ENCODE peak calls at places on chromosomes 2 and 18, in nine cellular contexts. K, L, W, N, Z, O, D, R and J are unnamed samples.

GRCh38 chr2:197125000-197125399 is 185.6 kb downstream of the ANKRD44 start:
- DNase-seq in K (no peak), L (no peak), W (no peak), N (no peak), Z (no peak), O (peak; percentile 70), D (no peak), R (no peak), J (peak; percentile 10)

GRCh38 chr2:73894877-73895276 is 2.1 kb downstream of the ACTG2 start:
- DNase-seq in K (no peak), L (no peak), W (no peak), N (no peak), Z (no peak), O (no peak), D (no peak), R (no peak), J (no peak)

GRCh38 chr18:63980896-63981454 is 11.1 kb downstream of the SERPINB8 start:
- DNase-seq in K (no peak), L (no peak), W (no peak), N (no peak), Z (no peak), O (no peak), D (no peak), R (no peak), J (no peak)

GRCh38 chr18:76791642-76792041 is 30.7 kb upstream of the ZNF236 start:
- DNase-seq in K (no peak), L (peak; percentile 9), W (no peak), N (no peak), Z (no peak), O (no peak), D (no peak), R (no peak), J (no peak)

GRCh38 chr18:27713037-27713726 is 463.7 kb downstream of the CDH2 start:
- DNase-seq in K (no peak), L (no peak), W (no peak), N (no peak), Z (no peak), O (no peak), D (no peak), R (no peak), J (no peak)

GRCh38 chr2:45860136-45861106 is 208.9 kb downstream of the PRKCE start:
- DNase-seq in K (no peak), L (no peak), W (no peak), N (peak; percentile 61), Z (peak; percentile 65), O (no peak), D (peak; percentile 39), R (peak; percentile 52), J (peak; percentile 55)

GRCh38 chr18:4831791-4832375 is 365.2 kb downstream of the AKAIN1 start:
- DNase-seq in K (no peak), L (no peak), W (no peak), N (no peak), Z (no peak), O (no peak), D (no peak), R (no peak), J (no peak)

GRCh38 chr18:25282922-25283703 is 68.9 kb downstream of the ZNF521 start:
- DNase-seq in K (no peak), L (no peak), W (no peak), N (no peak), Z (no peak), O (no peak), D (no peak), R (no peak), J (no peak)

GRCh38 chr2:240594511-240595380 is 8.2 kb downstream of the CAPN10 start:
- DNase-seq in K (no peak), L (no peak), W (no peak), N (no peak), Z (no peak), O (no peak), D (peak; percentile 8), R (no peak), J (no peak)

GRCh38 chr2:112019510-112019909 is 35.6 kb upstream of the TMEM87B start:
- DNase-seq in K (no peak), L (no peak), W (no peak), N (no peak), Z (no peak), O (no peak), D (no peak), R (no peak), J (no peak)

GRCh38 chr2:119376810-119377209 is 10.0 kb downstream of the DBI start:
- DNase-seq in K (no peak), L (no peak), W (no peak), N (no peak), Z (no peak), O (no peak), D (no peak), R (no peak), J (no peak)

GRCh38 chr2:171855401-171855800 is 38.6 kb downstream of the SLC25A12 start:
- DNase-seq in K (no peak), L (no peak), W (no peak), N (peak; percentile 31), Z (peak; percentile 84), O (no peak), D (no peak), R (no peak), J (no peak)

DNA sequence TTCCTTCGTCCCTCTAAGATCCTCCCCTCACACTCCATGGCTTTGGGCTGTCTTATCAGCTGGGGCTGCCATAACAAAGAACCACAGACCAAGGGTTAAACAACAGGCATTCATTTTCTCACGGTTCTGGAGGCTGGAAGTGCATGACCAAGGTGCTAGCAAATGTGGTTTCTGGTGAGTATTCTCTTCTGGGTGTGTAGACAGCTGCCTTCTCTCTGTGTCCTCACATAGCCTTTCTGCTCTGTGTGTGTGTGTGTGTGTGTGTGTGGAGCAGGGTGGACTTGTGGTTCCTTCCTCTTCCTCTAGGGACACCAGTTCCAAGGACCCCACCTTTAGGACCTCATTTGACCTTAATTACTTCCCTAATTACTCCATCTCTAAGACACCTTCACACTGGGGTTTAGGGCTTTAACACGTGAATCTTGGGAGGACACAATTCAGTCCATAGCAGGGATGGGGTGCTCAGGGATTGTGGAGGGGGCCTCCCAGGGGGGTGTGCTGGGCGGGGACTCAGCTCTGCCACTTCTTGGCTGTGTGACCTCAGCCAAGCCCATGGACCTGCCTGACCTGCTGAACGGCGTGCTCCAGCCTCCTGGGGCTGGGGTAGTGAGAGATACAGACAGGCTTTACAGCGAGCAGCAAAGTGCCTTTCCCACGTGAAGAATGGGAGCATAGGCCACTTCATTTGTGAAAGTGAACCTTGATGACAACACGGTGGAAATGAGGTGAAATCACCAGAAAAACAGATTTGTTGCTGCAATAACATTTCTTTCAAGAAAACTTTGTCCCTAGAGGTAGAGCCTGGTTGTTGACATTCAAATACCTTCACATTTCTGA is 38.1 kb downstream of the ACKR3 start:
- DNase-seq in K (no peak), L (peak; percentile 11), W (peak; percentile 20), N (no peak), Z (peak; percentile 81), O (no peak), D (no peak), R (peak; percentile 11), J (no peak)
- TF ChIP-seq CTCF in K (peak; percentile 11), L (no peak), W (peak; percentile 47), N (no peak), Z (peak; percentile 20), O (no peak), D (no peak), R (peak; percentile 21), J (no peak)

GRCh38 chr18:67715567-67715966 is 199.0 kb upstream of the DSEL start:
- DNase-seq in K (no peak), L (no peak), W (no peak), N (no peak), Z (no peak), O (no peak), D (no peak), R (no peak), J (no peak)

GRCh38 chr18:67705748-67706147 is 189.2 kb upstream of the DSEL start:
- DNase-seq in K (no peak), L (peak; percentile 6), W (no peak), N (peak; percentile 33), Z (no peak), O (no peak), D (no peak), R (no peak), J (no peak)

DNA sequence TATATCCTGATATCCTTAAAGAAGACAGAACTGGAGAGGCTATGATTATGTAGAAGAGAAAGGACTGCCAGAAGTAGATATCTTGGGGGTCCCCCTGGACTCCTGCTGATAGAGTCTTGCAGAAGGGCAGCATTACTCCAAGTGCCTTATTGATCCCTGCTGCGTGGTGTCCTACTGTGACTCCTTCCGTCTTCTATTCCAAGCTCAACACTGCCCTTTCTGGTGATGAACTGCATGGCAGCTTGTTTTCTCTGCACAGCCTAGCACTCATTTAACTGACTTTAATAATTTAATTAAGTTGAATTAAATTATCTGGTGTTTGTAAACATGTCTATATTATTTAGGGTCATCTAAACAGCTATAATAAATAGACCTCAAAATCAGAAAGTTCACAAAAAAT is 194.1 kb upstream of the DSEL start:
- DNase-seq in K (no peak), L (peak; percentile 13), W (no peak), N (peak; percentile 31), Z (no peak), O (no peak), D (no peak), R (no peak), J (no peak)
- TF ChIP-seq CTCF in K (peak; percentile 37), L (peak; percentile 12), W (peak; percentile 13), N (peak; percentile 34), Z (no peak), O (no peak), D (no peak), R (no peak), J (no peak)

DNA sequence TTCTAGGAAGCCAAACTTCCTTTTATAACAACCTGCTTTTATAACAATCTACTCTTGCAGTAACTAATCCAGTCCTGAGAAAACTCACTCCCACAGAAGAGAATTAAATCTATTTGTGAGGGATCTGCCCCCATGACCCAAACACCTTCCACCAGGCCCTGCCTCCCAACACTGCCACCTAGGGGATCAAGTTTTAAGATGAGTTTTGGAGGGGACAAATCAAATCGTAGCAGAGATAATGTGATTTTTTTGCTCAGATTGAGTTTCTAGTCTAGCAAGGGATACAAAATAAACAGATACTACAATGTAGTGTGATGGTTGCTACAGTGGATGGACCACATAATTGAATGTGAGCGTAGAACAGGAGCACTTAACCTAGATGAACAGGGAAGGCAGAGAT is 52.2 kb downstream of the NCOA1 start:
- DNase-seq in K (no peak), L (no peak), W (peak; percentile 22), N (no peak), Z (no peak), O (no peak), D (no peak), R (no peak), J (no peak)
- TF ChIP-seq CTCF in K (peak; percentile 32), L (no peak), W (peak; percentile 82), N (no peak), Z (peak; percentile 16), O (peak; percentile 16), D (peak; percentile 3), R (peak; percentile 31), J (no peak)

DNA sequence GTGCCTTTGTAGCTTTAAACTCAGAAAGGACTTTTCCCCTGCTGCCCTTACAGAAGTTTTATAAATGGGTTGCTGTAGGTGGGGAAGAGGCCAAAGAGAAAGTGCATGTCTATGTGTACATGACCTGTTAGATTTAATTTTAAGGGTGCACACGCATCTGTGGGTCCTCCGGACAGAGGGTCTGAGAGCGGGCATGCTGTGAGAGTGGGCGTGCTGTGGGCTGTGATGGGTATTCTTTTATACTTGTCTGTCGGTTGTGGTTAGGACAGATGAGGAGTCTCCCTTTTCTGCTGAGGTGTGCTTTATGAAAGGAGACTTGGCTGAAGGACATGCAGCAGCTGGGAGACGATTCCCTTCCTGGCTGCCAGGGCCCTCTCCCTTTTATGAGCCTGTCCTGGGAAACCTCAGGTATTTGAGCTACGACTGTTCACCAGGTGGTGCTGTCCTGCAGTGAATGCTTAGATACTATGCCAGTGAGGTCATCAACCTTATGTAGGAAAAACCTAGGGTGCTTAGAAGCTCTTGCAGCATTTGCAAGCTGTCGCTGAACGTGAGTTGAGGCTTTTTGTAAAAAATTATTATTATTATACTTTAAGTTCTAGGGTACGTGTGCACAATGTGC is 67.5 kb downstream of the TANC1 start:
- DNase-seq in K (no peak), L (peak; percentile 64), W (peak; percentile 2), N (peak; percentile 84), Z (peak; percentile 42), O (no peak), D (no peak), R (no peak), J (no peak)
- TF ChIP-seq CTCF in K (peak; percentile 18), L (peak; percentile 26), W (no peak), N (peak; percentile 62), Z (peak; percentile 11), O (peak; percentile 28), D (peak; percentile 17), R (no peak), J (no peak)